ENCODE peak calls at places on chromosomes 12 and 14, in six cellular contexts. R is stomach, J is upper lobe of left lung, D is ovary, Y is lower leg skin, B is A549. P is an unnamed sample.

GRCh38 chr12:26369588-26369987 is 174.2 kb downstream of the SSPN start:
- DNase-seq in J (no peak), R (no peak), D (no peak), B (peak), Y (no peak), P (no peak)

GRCh38 chr14:101508948-101509729 is 52.2 kb upstream of the DIO3 start:
- DNase-seq in D (peak), R (no peak), B (no peak), Y (no peak), J (no peak), P (no peak)

GRCh38 chr14:75857199-75857598 is 124.6 kb downstream of the TGFB3 start:
- DNase-seq in D (no peak), B (no peak), J (no peak), R (no peak), Y (no peak), P (no peak)

GRCh38 chr14:61601923-61602732 is 93.2 kb upstream of the HIF1A start:
- DNase-seq in B (no peak), R (no peak), D (no peak), J (no peak), Y (no peak), P (no peak)

GRCh38 chr12:98058838-98059237 is 456.6 kb upstream of the TMPO start:
- DNase-seq in R (no peak), J (no peak), B (no peak), D (no peak), Y (no peak), P (no peak)

GRCh38 chr14:64501326-64502171 is 2.1 kb downstream of the ZBTB25 start:
- DNase-seq in Y (peak), D (peak), B (peak), J (no peak), R (peak), P (peak)

GRCh38 chr14:37834275-37834674 is 238.8 kb downstream of the TTC6 start:
- DNase-seq in B (no peak), Y (no peak), R (no peak), J (no peak), D (no peak), P (no peak)

GRCh38 chr14:89432226-89432625 is 15.2 kb upstream of the FOXN3 start:
- DNase-seq in R (no peak), Y (no peak), D (no peak), J (no peak), B (no peak), P (no peak)

GRCh38 chr12:110073049-110073831 is 24.9 kb upstream of the C12orf76 start:
- DNase-seq in Y (peak), J (no peak), R (no peak), D (no peak), B (no peak), P (no peak)

GRCh38 chr14:75689012-75689411 is 28.0 kb downstream of the TTLL5 start:
- DNase-seq in D (no peak), Y (peak), B (no peak), J (no peak), R (no peak), P (no peak)

GRCh38 chr14:70642313-70643235 is 858 bp downstream of the TTC9 start:
- DNase-seq in J (peak), B (no peak), D (no peak), R (no peak), Y (no peak), P (no peak)

GRCh38 chr12:4701383-4701782 is 18.8 kb upstream of the GALNT8 start:
- DNase-seq in D (no peak), J (no peak), B (no peak), R (no peak), Y (no peak), P (no peak)

GRCh38 chr14:68655961-68656360 is 136.9 kb downstream of the ZFP36L1 start:
- DNase-seq in J (no peak), R (no peak), B (peak), D (no peak), Y (no peak), P (no peak)
- TF ChIP-seq CTCF in J (no peak), R (no peak), B (peak), D (no peak), Y (no peak), P (no peak)

GRCh38 chr14:50830932-50831703 is at the start of gene NIN:
- DNase-seq in Y (peak), D (peak), R (peak), J (peak), B (peak), P (peak)

GRCh38 chr14:50828738-50829471 is 2.1 kb downstream of the NIN start:
- DNase-seq in Y (no peak), J (no peak), B (no peak), R (no peak), D (no peak), P (no peak)

GRCh38 chr14:50829472-50830043 is 1.4 kb downstream of the NIN start:
- DNase-seq in J (no peak), B (no peak), D (no peak), Y (no peak), R (no peak), P (no peak)

GRCh38 chr14:50831704-50832130 is 755 bp upstream of the NIN start:
- DNase-seq in B (peak), D (no peak), R (no peak), Y (no peak), J (no peak), P (no peak)

DNA sequence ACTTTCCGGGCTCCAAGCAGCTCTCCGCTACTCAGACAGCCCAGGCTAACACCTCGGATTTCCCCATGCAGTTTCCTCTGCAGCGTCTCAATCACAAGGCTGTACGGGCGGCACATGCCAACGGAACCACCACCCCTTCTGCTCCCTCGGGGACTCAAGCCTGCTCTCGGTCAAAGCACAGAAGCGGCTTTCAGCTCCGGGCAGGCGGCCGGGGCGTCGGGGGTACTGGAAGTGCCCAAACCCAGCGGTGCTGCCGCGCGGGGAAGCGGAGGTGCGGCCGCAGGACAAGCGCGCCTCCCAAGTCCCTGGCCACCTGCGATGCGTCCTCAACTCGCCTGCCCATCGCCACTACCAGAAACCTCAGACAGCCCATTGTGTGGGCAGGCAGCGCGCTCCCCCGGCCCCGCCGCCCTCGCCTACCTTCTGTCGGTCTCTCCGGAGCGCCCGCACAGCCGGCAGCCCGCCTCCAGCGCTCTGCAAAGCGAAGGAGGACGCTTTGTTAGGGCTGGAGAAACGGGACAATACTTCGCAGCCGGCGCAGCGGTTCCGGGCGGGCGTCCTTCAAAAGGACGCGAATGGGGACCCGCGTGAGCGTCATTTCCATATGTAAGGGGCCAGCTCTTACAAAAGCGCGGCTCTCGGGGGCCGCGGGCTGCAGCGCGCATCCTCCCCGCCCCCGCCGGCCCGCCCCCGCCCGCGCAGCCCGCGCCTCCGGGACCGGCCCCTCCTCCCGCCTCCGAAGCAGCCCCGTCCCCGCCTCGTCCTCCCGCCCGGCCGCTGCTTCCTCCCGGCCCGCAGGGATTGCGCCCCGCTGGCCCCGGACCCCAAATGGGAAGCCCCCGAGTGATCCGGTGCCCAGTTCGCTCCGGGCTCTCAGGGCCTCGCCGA is 674 bp downstream of the NIN start:
- DNase-seq in Y (peak), B (peak), J (peak), R (peak), D (peak), P (peak)
- TF ChIP-seq POLR2A in Y (no peak), B (no peak), J (no peak), R (no peak), D (no peak), P (no peak)

GRCh38 chr14:91231446-91231845 is 13.1 kb downstream of the GPR68 start:
- DNase-seq in B (no peak), R (no peak), Y (no peak), D (no peak), J (no peak), P (no peak)
- H3K4me3 ChIP-seq in B (no peak), R (no peak), Y (no peak), D (no peak), J (no peak), P (no peak)

DNA sequence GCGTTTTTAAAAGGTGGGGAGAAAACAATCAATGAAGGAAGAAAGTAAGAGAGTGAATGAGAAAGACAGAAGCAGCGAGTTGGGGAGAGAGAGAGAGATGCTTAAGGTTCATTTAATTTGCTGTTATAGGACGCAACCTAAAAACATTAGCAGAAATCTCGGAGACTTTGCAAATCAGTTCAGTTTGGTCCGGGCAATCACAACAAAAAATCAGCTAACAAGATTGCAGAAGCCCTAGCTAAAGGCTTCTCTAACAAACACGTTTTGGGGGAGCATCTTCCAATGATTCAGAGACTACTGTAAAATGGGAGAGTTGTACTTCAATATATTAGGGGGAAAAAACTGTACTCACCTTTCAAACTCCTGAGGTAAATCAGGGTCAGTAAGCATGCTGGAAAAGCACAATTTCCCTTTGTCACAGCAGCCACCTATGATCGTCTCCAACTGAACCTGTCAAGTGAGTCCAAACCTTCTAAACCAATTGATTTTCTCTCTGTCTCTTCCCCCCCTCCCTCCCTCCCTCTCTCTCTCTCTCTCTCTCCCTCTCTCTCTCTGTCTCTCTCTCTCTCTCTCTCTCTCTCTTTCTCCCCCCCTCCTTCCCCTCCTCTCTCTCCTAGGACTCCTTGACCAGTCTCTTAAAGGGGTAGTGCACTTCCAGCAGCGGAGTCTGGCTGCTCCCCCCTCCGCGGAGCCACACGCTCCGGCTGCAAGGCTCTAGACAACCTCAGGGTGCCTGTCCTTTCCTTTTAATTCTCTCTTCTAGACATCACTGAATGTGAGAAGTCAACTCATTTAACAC is at the start of gene SOX5:
- DNase-seq in Y (no peak), D (peak), R (peak), B (peak), J (peak), P (no peak)
- TF ChIP-seq CTCF in Y (no peak), D (no peak), R (no peak), B (no peak), J (peak), P (no peak)

DNA sequence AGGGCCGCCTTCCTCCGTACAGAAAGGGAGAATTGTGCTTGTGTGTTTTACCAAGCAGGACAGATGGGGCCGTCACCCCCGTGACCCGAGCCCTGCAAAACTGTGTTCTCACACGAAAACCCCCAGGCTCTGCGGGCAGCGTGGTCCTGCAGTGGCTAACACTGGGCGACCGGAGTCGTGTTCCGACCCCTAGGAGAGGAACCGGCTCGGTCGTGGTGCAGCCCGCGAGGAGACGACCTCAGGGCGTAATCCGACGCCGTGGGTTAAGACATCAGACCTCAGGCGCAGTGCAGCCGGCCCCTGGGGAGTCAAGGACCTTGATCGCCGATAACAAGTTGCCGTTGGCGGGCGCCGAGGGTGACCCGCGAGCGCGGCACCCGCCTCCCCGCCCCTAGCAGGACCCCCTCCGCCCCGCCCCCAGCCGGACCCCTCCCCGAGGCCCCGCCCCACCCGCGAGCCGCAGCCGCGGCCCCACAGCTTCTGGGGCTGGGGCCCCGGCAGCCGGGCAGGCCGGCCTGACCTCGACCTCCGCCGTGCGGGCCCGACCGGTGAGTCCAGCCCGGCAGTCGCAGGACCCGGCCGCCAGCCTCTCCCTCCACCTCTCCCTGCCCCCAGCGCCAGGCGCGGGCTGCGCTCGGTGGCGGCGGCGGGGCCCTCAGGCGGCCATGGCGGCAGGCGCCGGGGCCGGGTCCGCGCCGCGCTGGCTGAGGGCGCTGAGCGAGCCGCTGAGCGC is at the start of gene CHPT1:
- DNase-seq in J (peak), B (peak), D (peak), R (peak), Y (peak), P (peak)
- TF ChIP-seq POLR2A in J (no peak), B (peak), D (peak), R (no peak), Y (no peak), P (peak)

GRCh38 chr12:113214938-113215400 is 6.3 kb upstream of the TPCN1 start:
- DNase-seq in D (no peak), Y (peak), R (no peak), B (peak), J (no peak), P (no peak)
- H3K4me3 ChIP-seq in D (no peak), Y (no peak), R (no peak), B (no peak), J (no peak), P (no peak)

DNA sequence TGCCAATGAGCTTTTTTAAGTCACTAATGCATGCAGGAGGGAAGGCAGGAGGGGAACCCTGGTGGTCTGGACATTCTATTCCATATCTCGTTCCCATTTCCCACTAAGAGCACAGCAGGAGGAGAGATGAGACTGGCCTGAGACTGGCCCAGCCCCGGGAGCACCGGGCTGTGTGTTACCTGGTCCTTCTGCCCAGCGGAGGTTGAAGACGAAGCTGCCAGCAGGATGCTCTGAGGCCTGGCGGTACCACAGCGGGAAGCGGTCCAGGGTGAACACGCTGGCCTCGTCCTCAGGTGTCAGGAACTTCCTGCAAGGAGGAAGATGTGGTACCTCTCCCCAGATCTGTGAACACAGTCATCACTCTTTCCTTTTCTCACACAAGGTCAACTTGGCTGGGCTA is 23.9 kb downstream of the LRTM2 start:
- DNase-seq in D (no peak), B (no peak), J (no peak), Y (no peak), R (no peak), P (no peak)
- TF ChIP-seq CTCF in D (no peak), B (no peak), J (no peak), Y (no peak), R (no peak), P (no peak)

DNA sequence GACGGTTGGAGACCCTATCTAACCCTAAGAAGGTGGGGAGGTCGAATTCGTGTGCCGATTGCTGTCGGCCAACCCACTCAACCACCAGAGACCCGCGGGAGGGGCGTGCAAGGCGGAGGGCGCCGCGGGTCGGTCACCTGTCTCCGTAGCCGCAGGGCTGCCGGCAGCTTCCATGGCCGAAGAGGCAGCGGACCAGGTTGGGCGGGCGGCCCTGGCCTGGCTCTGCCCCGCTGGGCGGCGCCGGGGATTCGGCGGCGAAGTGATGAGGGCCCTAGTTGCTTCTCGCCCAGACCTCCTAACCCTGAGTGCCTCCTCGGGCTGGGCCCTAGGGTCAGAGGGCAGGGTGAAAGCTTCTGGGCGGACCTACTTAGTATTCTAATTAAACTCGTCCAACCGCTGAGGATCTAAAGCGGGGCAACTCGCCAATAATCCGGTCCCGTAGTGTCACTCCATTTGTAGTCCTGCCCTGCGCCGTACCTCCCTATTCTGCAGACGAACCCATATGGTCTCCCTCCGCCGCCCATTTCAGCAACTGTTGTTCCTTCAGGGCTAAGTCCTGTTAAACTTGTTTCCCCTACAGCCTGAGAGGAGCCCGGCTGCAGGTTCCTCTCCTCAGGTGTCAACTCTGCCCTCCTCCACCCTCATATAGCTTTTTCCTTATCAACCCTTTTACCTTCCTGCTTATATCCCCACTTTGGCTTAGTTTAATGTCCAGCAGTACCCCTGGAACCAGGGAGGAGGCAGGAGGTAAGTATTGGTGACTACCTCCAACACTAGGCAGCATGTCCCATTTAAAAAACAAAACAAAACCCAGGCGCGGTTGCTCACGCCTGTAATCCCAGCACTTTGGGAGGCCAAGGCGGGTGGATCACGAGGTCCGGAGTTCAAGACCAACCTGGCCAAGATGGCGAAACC is at the start of gene PYM1:
- DNase-seq in D (peak), J (peak), B (peak), R (peak), Y (peak), P (peak)
- TF ChIP-seq POLR2A in D (peak), J (no peak), B (peak), R (no peak), Y (no peak), P (peak)

P was measured in prostate gland.